ENCODE peak calls at places on chromosome 19, in seven cellular contexts. H, M, G, Z, T, F and K are unnamed samples. For H3K9me3, the result is how much of the 10 kb centered on the place peaks cover.

GRCh38 chr19:34733266-34733825 is 697 bp upstream of the ZNF181 start:
- DNase-seq in H (no peak), M (no peak), G (peak), Z (peak), T (no peak), F (no peak), K (peak)

GRCh38 chr19:43755256-43755801 is 567 bp upstream of the SMG9 start:
- DNase-seq in H (peak), M (peak), G (no peak), Z (peak), T (peak), F (peak), K (peak)

GRCh38 chr19:4606921-4607678 is 32.2 kb upstream of the TNFAIP8L1 start:
- DNase-seq in H (peak), M (no peak), G (no peak), Z (peak), T (no peak), F (peak), K (peak)

GRCh38 chr19:18966304-18966703 is 25.3 kb upstream of the HOMER3 start:
- DNase-seq in H (no peak), M (no peak), G (no peak), Z (no peak), T (no peak), F (no peak), K (no peak)

GRCh38 chr19:46551175-46551574 is 50.0 kb upstream of the CALM3 start:
- DNase-seq in H (no peak), M (no peak), G (no peak), Z (peak), T (no peak), F (no peak), K (no peak)

GRCh38 chr19:28694812-28695211 is 518.1 kb downstream of the UQCRFS1 start:
- DNase-seq in H (no peak), M (no peak), G (no peak), Z (no peak), T (no peak), F (no peak), K (no peak)

GRCh38 chr19:11295665-11296245 is at the start of gene TSPAN16:
- DNase-seq in H (no peak), M (peak), G (no peak), Z (peak), T (no peak), F (no peak), K (no peak)

GRCh38 chr19:58368561-58369360 is 6.2 kb upstream of the ZNF497 start:
- DNase-seq in H (no peak), M (no peak), G (no peak), Z (no peak), T (no peak), F (peak), K (peak)

GRCh38 chr19:41441321-41441945 is 1.5 kb upstream of the ERICH4 start:
- DNase-seq in H (no peak), M (no peak), G (no peak), Z (peak), T (no peak), F (peak), K (no peak)

GRCh38 chr19:55283548-55284393 is at the start of gene BRSK1:
- DNase-seq in H (peak), M (no peak), G (no peak), Z (peak), T (no peak), F (no peak), K (no peak)

DNA sequence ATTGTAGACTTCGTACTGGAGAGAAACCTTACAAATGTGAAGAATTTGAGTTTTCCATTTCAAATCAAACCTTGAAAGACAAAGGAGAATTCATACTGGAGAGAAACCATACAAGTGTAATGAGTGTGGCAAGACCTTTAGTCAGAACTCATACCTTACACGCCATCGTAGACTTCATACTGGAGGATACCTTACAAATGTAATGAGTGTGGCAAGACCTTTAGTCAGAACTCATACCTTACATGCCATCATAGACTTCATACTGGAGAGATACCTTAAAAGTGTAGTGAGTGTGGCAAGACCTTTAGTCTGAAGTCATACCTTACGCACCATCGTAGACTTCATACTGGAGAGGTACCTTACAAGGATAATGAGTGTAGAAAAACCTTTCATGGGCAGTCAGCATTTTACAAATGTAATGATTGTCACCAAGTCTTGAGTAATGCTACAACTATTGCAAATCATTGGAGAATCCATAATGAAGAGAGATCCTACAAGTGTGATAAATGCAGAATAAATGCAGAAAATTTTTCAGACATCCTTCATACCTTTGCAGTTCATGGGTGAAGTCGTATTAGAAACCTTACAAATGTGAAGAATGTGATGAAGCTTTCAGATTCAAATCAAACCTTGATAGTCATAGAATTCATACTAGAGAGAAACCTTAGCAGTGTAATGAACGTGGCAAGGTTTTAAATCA is 14.7 kb downstream of the ZNF765 start:
- DNase-seq in H (no peak), M (no peak), G (no peak), Z (no peak), T (no peak), F (no peak), K (no peak)
- H3K9me3 ChIP-seq in H (under half), M (half or more), G (under half), Z (under half), T (half or more), F (under half), K (under half)

GRCh38 chr19:2854849-2855248 is 12.3 kb upstream of the ZNF556 start:
- DNase-seq in H (no peak), M (no peak), G (no peak), Z (no peak), T (no peak), F (no peak), K (no peak)
- H3K9me3 ChIP-seq in H (under half), M (half or more), G (half or more), Z (half or more), T (under half), F (under half), K (under half)

DNA sequence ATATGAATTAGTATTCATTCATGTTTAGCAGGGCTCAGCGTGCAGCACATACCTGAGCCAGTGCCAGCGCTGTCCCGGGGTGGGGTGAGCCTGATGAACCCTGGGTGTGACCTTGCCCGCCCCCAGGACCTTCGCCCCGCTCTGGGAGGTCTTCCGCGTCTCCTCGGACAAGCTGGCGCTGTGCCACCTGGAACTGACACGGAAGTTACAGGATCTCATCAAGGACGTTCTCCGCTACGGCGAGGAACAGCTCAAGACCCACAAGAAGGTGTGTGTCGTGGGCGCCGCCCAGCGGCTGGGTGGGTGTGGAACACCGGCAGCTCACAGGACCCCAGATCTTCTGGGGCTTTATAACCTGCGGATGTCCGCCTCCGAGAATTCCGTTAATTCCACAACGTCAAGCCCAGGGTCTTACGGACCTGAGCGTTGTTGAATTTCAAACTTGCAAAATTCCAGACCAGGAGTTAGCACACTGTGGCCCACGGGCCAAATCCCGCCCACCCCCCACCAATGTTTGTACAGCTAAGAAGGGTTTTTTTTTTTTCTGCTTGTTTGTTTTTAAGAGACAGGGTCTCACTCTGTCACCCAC is 15.4 kb downstream of the FCHO1 start:
- DNase-seq in H (peak), M (peak), G (peak), Z (peak), T (peak), F (peak), K (peak)
- H3K9me3 ChIP-seq in H (under half), M (under half), G (under half), Z (under half), T (under half), F (under half), K (under half)

GRCh38 chr19:37635076-37636056 is 19.9 kb downstream of the ZFP30 start:
- DNase-seq in H (no peak), M (no peak), G (no peak), Z (no peak), T (no peak), F (no peak), K (no peak)
- H3K9me3 ChIP-seq in H (under half), M (half or more), G (under half), Z (half or more), T (half or more), F (under half), K (under half)

DNA sequence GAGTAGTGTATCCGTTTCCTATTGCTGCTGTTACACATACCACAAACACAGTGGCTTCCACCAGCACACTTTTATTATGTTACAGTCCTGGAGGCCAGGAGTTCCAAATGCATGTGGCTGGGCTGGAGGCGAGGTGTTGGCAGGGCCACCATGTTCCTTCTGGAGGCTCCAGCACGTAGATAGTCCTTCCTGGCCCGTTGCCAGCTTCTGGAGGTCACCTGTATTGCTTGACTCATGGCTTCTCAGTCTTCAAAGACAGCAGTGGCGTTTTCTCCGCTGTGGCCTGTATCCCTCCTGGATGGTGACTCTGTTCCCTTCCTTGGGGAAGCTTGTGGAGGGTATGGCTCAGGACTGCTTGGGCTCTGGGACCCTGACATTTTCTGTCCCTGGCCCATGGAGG is 15.2 kb downstream of the ZNF473 start:
- DNase-seq in H (no peak), M (no peak), G (no peak), Z (no peak), T (no peak), F (no peak), K (no peak)
- H3K9me3 ChIP-seq in H (under half), M (under half), G (under half), Z (under half), T (under half), F (under half), K (under half)

GRCh38 chr19:2847507-2847906 is 6.2 kb downstream of the ZNF555 start:
- DNase-seq in H (no peak), M (no peak), G (no peak), Z (no peak), T (no peak), F (no peak), K (no peak)
- H3K9me3 ChIP-seq in H (under half), M (under half), G (under half), Z (under half), T (under half), F (under half), K (under half)

GRCh38 chr19:37537391-37537947 is 30.7 kb downstream of the ZNF793 start:
- DNase-seq in H (no peak), M (no peak), G (no peak), Z (no peak), T (no peak), F (no peak), K (no peak)
- H3K9me3 ChIP-seq in H (under half), M (half or more), G (half or more), Z (half or more), T (half or more), F (under half), K (under half)

GRCh38 chr19:14959263-14959662 is 18.0 kb downstream of the OR7C2 start:
- DNase-seq in H (no peak), M (no peak), G (no peak), Z (no peak), T (no peak), F (no peak), K (no peak)
- H3K9me3 ChIP-seq in H (under half), M (under half), G (under half), Z (under half), T (under half), F (under half), K (under half)

GRCh38 chr19:40026597-40026970 is 29.4 kb downstream of the ZNF780B start:
- DNase-seq in H (no peak), M (no peak), G (no peak), Z (no peak), T (no peak), F (no peak), K (no peak)
- H3K9me3 ChIP-seq in H (under half), M (half or more), G (half or more), Z (half or more), T (half or more), F (under half), K (under half)